ENCODE peak calls at places on chromosomes 16 and 17, in six cellular contexts. Z is activated naive CD4-positive, alpha-beta T cell treated with anti-CD3 and anti-CD28 coated beads, Interleukin-2, amount 10 ng/mL, durations not matched to agents 7 days and 5 days; V is HFFc6; F is stimulated activated CD4-positive, alpha-beta T cell treated with anti-CD3 and anti-CD28 coated beads, TNF-alpha, amount 100 ng/mL, for 24 hours; X is DMS153; Q is choroid plexus epithelial cell. B is an unnamed sample.

GRCh38 chr16:24838554-24839266 is 7.1 kb upstream of the SLC5A11 start:
- DNase-seq in F (no peak), V (peak; percentile 62), Q (peak; percentile 74), X (no peak), Z (no peak), B (no peak)

GRCh38 chr17:8629371-8630226 is 926 bp downstream of the MYH10 start:
- DNase-seq in F (no peak), Z (peak; percentile 48), X (no peak), Q (no peak), V (no peak), B (no peak)

GRCh38 chr16:4048481-4048880 is 67.8 kb downstream of the ADCY9 start:
- DNase-seq in Z (no peak), F (no peak), V (no peak), X (no peak), Q (no peak), B (no peak)

GRCh38 chr17:31610301-31610910 is 218.9 kb downstream of the RAB11FIP4 start:
- DNase-seq in X (no peak), V (no peak), F (no peak), Q (no peak), Z (no peak), B (no peak)

GRCh38 chr16:87108278-87108677 is 208.9 kb downstream of the C16orf95 start:
- DNase-seq in V (no peak), X (no peak), Z (no peak), Q (no peak), F (no peak), B (no peak)

GRCh38 chr17:16922386-16923096 is 49.4 kb downstream of the TNFRSF13B start:
- DNase-seq in Q (peak; percentile 33), Z (peak; percentile 20), F (no peak), X (no peak), V (no peak), B (no peak)

GRCh38 chr17:69103557-69104233 is 38.0 kb downstream of the ABCA6 start:
- DNase-seq in X (peak; percentile 72), F (no peak), Q (no peak), Z (no peak), V (no peak), B (peak; percentile 98)

GRCh38 chr17:66493283-66494019 is 191.0 kb downstream of the PRKCA start:
- DNase-seq in V (peak; percentile 63), F (no peak), Z (no peak), Q (peak; percentile 83), X (no peak), B (no peak)

GRCh38 chr17:81329927-81330883 is 35.1 kb upstream of the SLC38A10 start:
- DNase-seq in Z (no peak), X (no peak), F (no peak), V (no peak), Q (no peak), B (peak; percentile 69)

GRCh38 chr17:21199856-21200255 is 14.1 kb downstream of the TMEM11 start:
- DNase-seq in V (no peak), Q (no peak), F (no peak), Z (no peak), X (no peak), B (no peak)

GRCh38 chr17:76700627-76701470 is 9.9 kb downstream of the MXRA7 start:
- DNase-seq in F (no peak), V (peak; percentile 81), Q (peak; percentile 81), Z (no peak), X (no peak), B (peak; percentile 97)

GRCh38 chr16:13307255-13307654 is 405.9 kb downstream of the SHISA9 start:
- DNase-seq in X (no peak), Z (no peak), Q (peak; percentile 48), V (peak; percentile 92), F (no peak), B (peak; percentile 4)

GRCh38 chr17:75571197-75571884 is 16.3 kb upstream of the MYO15B start:
- DNase-seq in Q (peak; percentile 26), V (no peak), F (no peak), X (no peak), Z (peak; percentile 37), B (peak; percentile 20)

GRCh38 chr16:56613706-56614105 is 5.3 kb downstream of the MT2A start:
- DNase-seq in X (no peak), F (no peak), Q (no peak), Z (no peak), V (no peak), B (no peak)

GRCh38 chr17:1515640-1516402 is 591 bp downstream of the INPP5K start:
- DNase-seq in F (no peak), V (peak; percentile 83), Q (peak; percentile 96), X (peak; percentile 37), Z (peak; percentile 76), B (peak; percentile 71)

GRCh38 chr17:31466096-31466495 is 74.6 kb downstream of the RAB11FIP4 start:
- DNase-seq in V (no peak), Z (no peak), F (no peak), X (no peak), Q (no peak), B (no peak)

GRCh38 chr17:19533718-19534561 is at the start of gene SLC47A1:
- DNase-seq in X (no peak), F (no peak), V (no peak), Q (no peak), Z (peak; percentile 31), B (peak; percentile 32)

GRCh38 chr17:73998246-73999220 is 204.9 kb upstream of the RPL38 start:
- DNase-seq in X (peak; percentile 61), Z (peak; percentile 80), V (no peak), F (peak; percentile 28), Q (peak; percentile 35), B (peak; percentile 25)

GRCh38 chr17:57953219-57953618 is 2.0 kb downstream of the CUEDC1 start:
- DNase-seq in F (no peak), Z (no peak), Q (no peak), V (no peak), X (no peak), B (no peak)

GRCh38 chr16:47018223-47018891 is 44.9 kb upstream of the DNAJA2 start:
- DNase-seq in V (peak; percentile 9), F (no peak), Q (peak; percentile 51), X (no peak), Z (peak; percentile 56), B (peak; percentile 26)

GRCh38 chr16:75462804-75463203 is 1.7 kb downstream of the TMEM170A start:
- DNase-seq in Q (no peak), V (no peak), X (no peak), F (no peak), Z (no peak), B (no peak)

GRCh38 chr16:59067207-59067606 is 333.1 kb upstream of the GOT2 start:
- DNase-seq in F (no peak), V (no peak), X (no peak), Q (peak; percentile 17), Z (no peak), B (no peak)

GRCh38 chr17:34579979-34580684 is 750 bp downstream of the TMEM132E start:
- DNase-seq in X (no peak), V (no peak), Z (no peak), F (no peak), Q (peak; percentile 2), B (no peak)

GRCh38 chr16:77197747-77198146 is 1.5 kb upstream of the SYCE1L start:
- DNase-seq in F (no peak), Q (no peak), V (no peak), X (no peak), Z (no peak), B (no peak)

GRCh38 chr16:30485818-30486436 is 13.4 kb downstream of the ITGAL start:
- DNase-seq in X (no peak), Q (peak; percentile 7), Z (no peak), V (no peak), F (no peak), B (no peak)

GRCh38 chr17:83071966-83072562 is 7.3 kb upstream of the METRNL start:
- DNase-seq in X (no peak), F (no peak), Z (no peak), Q (no peak), V (no peak), B (peak; percentile 12)

GRCh38 chr17:82333279-82334171 is at the start of gene SECTM1:
- DNase-seq in V (peak; percentile 51), Q (peak; percentile 15), F (no peak), X (no peak), Z (peak; percentile 47), B (no peak)

GRCh38 chr17:72005332-72006163 is 115.3 kb upstream of the SOX9 start:
- DNase-seq in Z (no peak), X (no peak), V (no peak), F (no peak), Q (no peak), B (no peak)

GRCh38 chr16:86041205-86041604 is 142.2 kb downstream of the IRF8 start:
- DNase-seq in V (no peak), F (no peak), Z (no peak), Q (no peak), X (no peak), B (no peak)

GRCh38 chr16:424623-425081 is 797 bp upstream of the RAB11FIP3 start:
- DNase-seq in V (peak; percentile 23), F (no peak), X (no peak), Q (no peak), Z (no peak), B (no peak)

GRCh38 chr16:67019171-67019570 is 9.8 kb upstream of the CBFB start:
- DNase-seq in X (no peak), Z (no peak), V (no peak), F (no peak), Q (no peak), B (no peak)

GRCh38 chr17:19410875-19411291 is at the start of gene RNF112:
- DNase-seq in F (no peak), V (peak; percentile 45), Q (peak; percentile 26), Z (no peak), X (no peak), B (no peak)

GRCh38 chr16:81189100-81189664 is 49.3 kb upstream of the BCO1 start:
- DNase-seq in V (peak; percentile 35), X (no peak), Z (no peak), Q (peak; percentile 39), F (no peak), B (no peak)

GRCh38 chr16:14400285-14400977 is 229.6 kb downstream of the PARN start:
- DNase-seq in V (no peak), Z (no peak), Q (no peak), F (no peak), X (no peak), B (no peak)

GRCh38 chr17:67239597-67239996 is 5.4 kb downstream of the HELZ start:
- DNase-seq in Z (no peak), F (no peak), V (peak; percentile 48), Q (peak; percentile 54), X (no peak), B (peak; percentile 64)

GRCh38 chr17:72467841-72468653 is 347.2 kb downstream of the SOX9 start:
- DNase-seq in Z (no peak), Q (peak; percentile 40), X (peak; percentile 43), V (no peak), F (no peak), B (no peak)

GRCh38 chr17:8125947-8126305 is 2.0 kb upstream of the HES7 start:
- DNase-seq in X (no peak), Z (no peak), Q (no peak), V (no peak), F (no peak), B (peak; percentile 44)